ENCODE peak calls at places on chromosomes 16 and 17, in six cellular contexts. T, F, V, M, N and Z are unnamed samples.

GRCh38 chr17:34252138-34252889 is 2.8 kb upstream of the CCL2 start:
- DNase-seq in T (peak), F (peak), V (peak), M (no peak), N (peak), Z (peak)

GRCh38 chr17:12928736-12929135 is 89.1 kb downstream of the ELAC2 start:
- DNase-seq in T (peak), F (no peak), V (no peak), M (no peak), N (peak), Z (peak)

GRCh38 chr17:81903415-81903831 is 1.4 kb downstream of the NPB start:
- DNase-seq in T (no peak), F (peak), V (no peak), M (no peak), N (no peak), Z (no peak)

GRCh38 chr16:66290431-66290830 is 76.1 kb upstream of the CDH5 start:
- DNase-seq in T (no peak), F (no peak), V (no peak), M (no peak), N (no peak), Z (no peak)

GRCh38 chr17:77690271-77691161 is 268.0 kb upstream of the TNRC6C start:
- DNase-seq in T (no peak), F (peak), V (no peak), M (peak), N (no peak), Z (no peak)

GRCh38 chr17:40952675-40953074 is 14.1 kb downstream of the KRT39 start:
- DNase-seq in T (peak), F (no peak), V (peak), M (no peak), N (peak), Z (peak)

GRCh38 chr17:80036715-80037477 is 454 bp downstream of the CCDC40 start:
- DNase-seq in T (no peak), F (no peak), V (no peak), M (peak), N (peak), Z (peak)

GRCh38 chr16:47972246-47972985 is 183.4 kb downstream of the ABCC12 start:
- DNase-seq in T (no peak), F (no peak), V (no peak), M (no peak), N (no peak), Z (no peak)

GRCh38 chr16:55876854-55877253 is 1.7 kb upstream of the CES5A start:
- DNase-seq in T (peak), F (no peak), V (no peak), M (no peak), N (no peak), Z (peak)

GRCh38 chr17:79624658-79625478 is 14.0 kb upstream of the RBFOX3 start:
- DNase-seq in T (no peak), F (peak), V (no peak), M (no peak), N (no peak), Z (no peak)

GRCh38 chr17:3986939-3987335 is 22.7 kb upstream of the ATP2A3 start:
- DNase-seq in T (no peak), F (no peak), V (no peak), M (no peak), N (no peak), Z (no peak)

GRCh38 chr17:74369221-74369620 is 1.9 kb downstream of the GPR142 start:
- DNase-seq in T (no peak), F (no peak), V (no peak), M (peak), N (no peak), Z (no peak)

GRCh38 chr17:30234954-30235353 is 543 bp downstream of the SLC6A4 start:
- DNase-seq in T (no peak), F (no peak), V (no peak), M (no peak), N (no peak), Z (no peak)

GRCh38 chr17:72118588-72119279 is 2.1 kb upstream of the SOX9 start:
- DNase-seq in T (peak), F (peak), V (peak), M (peak), N (peak), Z (peak)

GRCh38 chr16:70778901-70779309 is 22.1 kb downstream of the VAC14 start:
- DNase-seq in T (peak), F (peak), V (peak), M (no peak), N (peak), Z (peak)

GRCh38 chr16:81586976-81587625 is 142.5 kb downstream of the CMIP start:
- DNase-seq in T (no peak), F (no peak), V (no peak), M (no peak), N (no peak), Z (no peak)

GRCh38 chr17:11598274-11599221 is at the start of gene DNAH9:
- DNase-seq in T (peak), F (peak), V (peak), M (no peak), N (peak), Z (peak)

DNA sequence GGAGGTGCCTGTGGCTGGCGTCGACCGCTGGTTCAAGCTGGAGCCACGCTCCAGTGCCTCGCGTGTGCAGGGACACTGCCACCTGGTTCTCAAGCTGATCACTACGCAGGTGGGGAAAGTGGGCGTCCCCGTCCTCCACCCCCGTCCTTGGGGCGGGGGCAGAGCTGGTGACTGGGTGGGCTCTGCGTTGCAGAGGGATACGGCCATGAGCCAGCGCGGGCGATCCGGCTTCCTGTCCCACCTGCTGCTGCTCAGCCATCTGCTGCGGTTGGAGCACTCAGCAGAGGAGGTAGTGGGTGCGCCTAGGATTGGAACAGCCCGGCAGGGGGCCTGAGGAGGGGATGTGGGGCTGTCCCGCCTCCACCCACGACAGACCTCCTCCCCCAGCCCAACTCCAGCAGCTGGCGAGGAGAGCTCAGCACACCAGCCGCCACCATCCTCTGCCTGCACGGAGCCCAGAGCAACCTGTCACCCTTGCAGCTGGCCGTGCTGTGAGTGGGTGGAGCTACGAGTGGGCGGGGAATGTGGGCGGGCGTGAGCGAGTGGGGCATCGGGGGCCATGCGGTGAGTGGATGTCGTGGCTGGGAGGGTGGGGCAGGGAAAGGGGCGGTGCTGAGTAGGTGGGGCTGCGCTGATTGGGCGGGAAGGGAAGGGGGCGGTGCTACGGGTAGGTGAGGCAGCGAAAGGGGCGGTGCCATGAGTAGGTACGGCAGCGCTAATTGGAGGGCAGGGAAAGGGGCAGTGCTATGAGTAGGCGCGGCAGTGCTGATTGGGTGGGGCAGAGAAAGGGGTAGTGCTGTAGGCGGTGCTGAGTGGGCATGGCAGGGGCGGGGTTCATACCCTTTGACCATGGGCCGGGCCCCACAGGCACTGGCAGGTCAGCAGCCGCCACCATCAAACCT is 8.9 kb downstream of the TSR3 start:
- DNase-seq in T (peak), F (peak), V (peak), M (peak), N (peak), Z (peak)
- H3K4me3 ChIP-seq in T (no peak), F (peak), V (peak), M (peak), N (no peak), Z (no peak)

GRCh38 chr16:31301708-31302400 is 42.1 kb downstream of the ITGAM start:
- DNase-seq in T (peak), F (no peak), V (peak), M (no peak), N (no peak), Z (no peak)

GRCh38 chr16:31305219-31305618 is 45.4 kb downstream of the ITGAM start:
- DNase-seq in T (no peak), F (no peak), V (no peak), M (no peak), N (no peak), Z (no peak)
- H3K4me3 ChIP-seq in T (no peak), F (no peak), V (no peak), M (no peak), N (no peak), Z (no peak)

GRCh38 chr17:50767030-50767429 is 288 bp downstream of the ANKRD40CL start:
- DNase-seq in T (no peak), F (no peak), V (no peak), M (no peak), N (no peak), Z (no peak)
- H3K4me3 ChIP-seq in T (no peak), F (no peak), V (no peak), M (no peak), N (no peak), Z (no peak)

GRCh38 chr16:25081702-25082101 is 29.8 kb upstream of the LCMT1 start:
- DNase-seq in T (no peak), F (no peak), V (no peak), M (no peak), N (no peak), Z (no peak)
- H3K4me3 ChIP-seq in T (no peak), F (no peak), V (no peak), M (no peak), N (no peak), Z (no peak)

DNA sequence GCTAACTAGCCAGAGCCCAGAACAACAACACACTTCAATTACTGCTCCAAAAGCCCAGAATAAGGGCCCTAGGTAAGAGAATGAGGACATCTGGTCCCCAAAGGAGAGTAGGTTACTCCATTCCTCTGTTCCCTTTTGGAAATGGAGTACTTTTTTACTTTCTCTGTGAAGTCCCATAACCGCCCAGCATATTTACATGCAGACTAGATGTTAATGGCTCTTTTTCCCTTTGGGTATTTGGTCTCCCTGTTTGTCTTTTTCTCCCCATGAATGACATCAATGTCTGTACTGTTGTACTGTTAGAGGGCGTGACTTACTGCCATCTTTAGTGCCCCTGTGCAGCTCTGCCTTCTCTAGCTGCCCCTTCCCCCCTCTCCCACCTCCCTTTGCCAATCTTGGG is 19.0 kb downstream of the GPR179 start:
- DNase-seq in T (no peak), F (no peak), V (no peak), M (no peak), N (no peak), Z (no peak)
- H3K4me3 ChIP-seq in T (no peak), F (no peak), V (no peak), M (no peak), N (no peak), Z (no peak)

GRCh38 chr17:32998893-32999240 is 7.2 kb downstream of the SPACA3 start:
- DNase-seq in T (peak), F (no peak), V (peak), M (no peak), N (no peak), Z (peak)
- H3K4me3 ChIP-seq in T (peak), F (no peak), V (no peak), M (no peak), N (no peak), Z (no peak)

GRCh38 chr17:43928606-43929005 is 13.7 kb downstream of the PPY start:
- DNase-seq in T (no peak), F (no peak), V (no peak), M (no peak), N (no peak), Z (no peak)

GRCh38 chr17:43924558-43924957 is 17.2 kb upstream of the MPP2 start:
- DNase-seq in T (no peak), F (no peak), V (no peak), M (no peak), N (no peak), Z (no peak)

GRCh38 chr17:43931062-43931571 is 11.2 kb downstream of the PPY start:
- DNase-seq in T (no peak), F (no peak), V (no peak), M (no peak), N (no peak), Z (no peak)

GRCh38 chr17:43932357-43932756 is 9.9 kb downstream of the PPY start:
- DNase-seq in T (no peak), F (no peak), V (no peak), M (no peak), N (no peak), Z (no peak)

GRCh38 chr17:43927101-43927935 is 15.0 kb downstream of the PPY start:
- DNase-seq in T (no peak), F (no peak), V (no peak), M (no peak), N (no peak), Z (no peak)
- H3K4me3 ChIP-seq in T (no peak), F (peak), V (peak), M (peak), N (no peak), Z (no peak)

DNA sequence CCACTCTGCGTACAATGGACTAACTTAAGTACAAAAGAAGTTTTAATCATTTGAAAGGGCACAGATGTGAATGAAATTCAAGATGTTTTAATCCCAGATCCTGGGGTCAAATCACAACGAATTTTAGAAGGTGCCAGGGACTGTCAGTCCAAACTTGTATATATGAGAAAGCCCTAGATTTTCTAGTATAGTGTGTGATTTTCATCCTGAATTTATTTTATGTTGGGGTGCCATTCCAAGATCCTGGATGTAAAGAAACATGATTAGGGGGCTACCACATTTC is 64.3 kb downstream of the TUBD1 start:
- DNase-seq in T (no peak), F (no peak), V (no peak), M (no peak), N (no peak), Z (no peak)
- H3K4me3 ChIP-seq in T (no peak), F (no peak), V (no peak), M (peak), N (no peak), Z (no peak)

DNA sequence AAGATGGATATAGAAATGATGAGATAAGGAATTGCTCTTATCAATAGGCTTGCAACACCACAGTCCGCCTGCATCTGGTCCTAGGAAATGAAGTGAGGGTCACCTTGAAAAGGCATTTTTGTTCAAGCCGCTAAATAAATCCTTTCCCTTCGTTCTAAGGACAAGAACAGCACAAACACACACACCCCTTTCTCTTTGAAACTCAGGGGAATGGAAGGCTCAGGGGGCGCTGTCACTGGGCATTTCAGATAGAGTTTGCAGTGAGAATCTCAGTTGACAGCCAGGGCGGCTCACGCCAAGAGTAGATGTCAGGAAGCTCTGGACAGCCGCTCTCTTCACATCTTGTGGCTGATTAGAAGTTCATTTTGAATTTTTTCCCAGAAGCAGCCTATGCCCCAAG is 39.7 kb downstream of the ABAT start:
- DNase-seq in T (no peak), F (no peak), V (no peak), M (no peak), N (no peak), Z (no peak)
- H3K4me3 ChIP-seq in T (no peak), F (no peak), V (no peak), M (no peak), N (no peak), Z (no peak)